ENCODE peak calls at places on chromosomes 4 and X, in seven cellular contexts. One of them, this sample, is unnamed.

GRCh38 chr4:80173387-80173786 is 23.9 kb upstream of the PRDM8 start:
- DNase-seq in HFFc6: peak
- DNase-seq in left ventricle myocardium inferior: no peak
- DNase-seq in H4: peak
- DNase-seq in T-helper 2 cell: peak
- DNase-seq in progenitor cell of endocrine pancreas: no peak
- DNase-seq in GOT3: peak
- DNase-seq in this sample: no peak

GRCh38 chr4:136484996-136485395 is 1047.3 kb downstream of the PCDH18 start:
- DNase-seq in HFFc6: no peak
- DNase-seq in GOT3: no peak
- DNase-seq in T-helper 2 cell: no peak
- DNase-seq in H4: no peak
- DNase-seq in progenitor cell of endocrine pancreas: no peak
- DNase-seq in left ventricle myocardium inferior: no peak
- DNase-seq in this sample: no peak

GRCh38 chr4:100933628-100934027 is 413.7 kb downstream of the PPP3CA start:
- DNase-seq in HFFc6: no peak
- DNase-seq in GOT3: no peak
- DNase-seq in progenitor cell of endocrine pancreas: no peak
- DNase-seq in H4: no peak
- DNase-seq in T-helper 2 cell: no peak
- DNase-seq in left ventricle myocardium inferior: no peak
- DNase-seq in this sample: no peak

GRCh38 chrX:67779099-67779498 is 235.3 kb downstream of the AR start:
- DNase-seq in progenitor cell of endocrine pancreas: no peak
- DNase-seq in GOT3: no peak
- DNase-seq in T-helper 2 cell: no peak
- DNase-seq in left ventricle myocardium inferior: no peak
- DNase-seq in H4: no peak
- DNase-seq in HFFc6: no peak
- DNase-seq in this sample: no peak

GRCh38 chr4:83855044-83855443 is 319.1 kb downstream of the GPAT3 start:
- DNase-seq in T-helper 2 cell: no peak
- DNase-seq in GOT3: no peak
- DNase-seq in H4: peak
- DNase-seq in progenitor cell of endocrine pancreas: no peak
- DNase-seq in left ventricle myocardium inferior: no peak
- DNase-seq in HFFc6: peak
- DNase-seq in this sample: peak

GRCh38 chrX:69262036-69262905 is 97.0 kb upstream of the PJA1 start:
- DNase-seq in T-helper 2 cell: no peak
- DNase-seq in GOT3: no peak
- DNase-seq in HFFc6: no peak
- DNase-seq in progenitor cell of endocrine pancreas: no peak
- DNase-seq in left ventricle myocardium inferior: no peak
- DNase-seq in H4: peak
- DNase-seq in this sample: no peak

GRCh38 chrX:9865804-9866471 is 79.7 kb downstream of the SHROOM2 start:
- DNase-seq in left ventricle myocardium inferior: no peak
- DNase-seq in T-helper 2 cell: no peak
- DNase-seq in HFFc6: no peak
- DNase-seq in progenitor cell of endocrine pancreas: no peak
- DNase-seq in GOT3: no peak
- DNase-seq in H4: no peak
- DNase-seq in this sample: peak

GRCh38 chr4:69748176-69748575 is 12.2 kb downstream of the SULT1B1 start:
- DNase-seq in GOT3: no peak
- DNase-seq in T-helper 2 cell: no peak
- DNase-seq in H4: no peak
- DNase-seq in left ventricle myocardium inferior: no peak
- DNase-seq in HFFc6: no peak
- DNase-seq in progenitor cell of endocrine pancreas: no peak
- DNase-seq in this sample: no peak

GRCh38 chr4:140689628-140690027 is 66.6 kb downstream of the TBC1D9 start:
- DNase-seq in H4: no peak
- DNase-seq in GOT3: no peak
- DNase-seq in left ventricle myocardium inferior: no peak
- DNase-seq in HFFc6: no peak
- DNase-seq in progenitor cell of endocrine pancreas: no peak
- DNase-seq in T-helper 2 cell: no peak
- DNase-seq in this sample: no peak

GRCh38 chr4:175062183-175062592 is 144.0 kb downstream of the ADAM29 start:
- DNase-seq in H4: no peak
- DNase-seq in left ventricle myocardium inferior: no peak
- DNase-seq in GOT3: no peak
- DNase-seq in T-helper 2 cell: no peak
- DNase-seq in HFFc6: no peak
- DNase-seq in progenitor cell of endocrine pancreas: no peak
- DNase-seq in this sample: no peak

GRCh38 chrX:39336709-39337294 is 535.5 kb downstream of the MID1IP1 start:
- DNase-seq in HFFc6: no peak
- DNase-seq in H4: peak
- DNase-seq in progenitor cell of endocrine pancreas: no peak
- DNase-seq in T-helper 2 cell: no peak
- DNase-seq in left ventricle myocardium inferior: no peak
- DNase-seq in GOT3: no peak
- DNase-seq in this sample: no peak

GRCh38 chr4:106369456-106370060 is 980 bp upstream of the GIMD1 start:
- DNase-seq in HFFc6: peak
- DNase-seq in left ventricle myocardium inferior: no peak
- DNase-seq in T-helper 2 cell: no peak
- DNase-seq in GOT3: no peak
- DNase-seq in progenitor cell of endocrine pancreas: no peak
- DNase-seq in H4: peak
- DNase-seq in this sample: peak

GRCh38 chr4:2388430-2389182 is 29.8 kb downstream of the ZFYVE28 start:
- DNase-seq in HFFc6: no peak
- DNase-seq in T-helper 2 cell: no peak
- DNase-seq in H4: no peak
- DNase-seq in GOT3: no peak
- DNase-seq in progenitor cell of endocrine pancreas: no peak
- DNase-seq in left ventricle myocardium inferior: no peak
- DNase-seq in this sample: no peak

GRCh38 chrX:26908218-26908617 is 554.9 kb downstream of the PPP4R3C start:
- DNase-seq in progenitor cell of endocrine pancreas: no peak
- DNase-seq in GOT3: no peak
- DNase-seq in H4: no peak
- DNase-seq in T-helper 2 cell: no peak
- DNase-seq in HFFc6: no peak
- DNase-seq in left ventricle myocardium inferior: no peak
- DNase-seq in this sample: no peak

GRCh38 chrX:39941332-39941920 is 156.3 kb downstream of the BCOR start:
- DNase-seq in GOT3: no peak
- DNase-seq in H4: peak
- DNase-seq in left ventricle myocardium inferior: no peak
- DNase-seq in progenitor cell of endocrine pancreas: no peak
- DNase-seq in HFFc6: no peak
- DNase-seq in T-helper 2 cell: no peak
- DNase-seq in this sample: peak

GRCh38 chr4:136864580-136865185 is 667.6 kb downstream of the PCDH18 start:
- DNase-seq in H4: peak
- DNase-seq in HFFc6: peak
- DNase-seq in left ventricle myocardium inferior: no peak
- DNase-seq in GOT3: no peak
- DNase-seq in T-helper 2 cell: no peak
- DNase-seq in progenitor cell of endocrine pancreas: no peak
- DNase-seq in this sample: peak

This sample was measured in SW480.